ENCODE peak calls at places on chromosome 5, in six cellular contexts. P is MG63, T is WERI-Rb-1, X is psoas muscle, J is fibroblast of lung, E is GM23248. Z is an unnamed sample.

GRCh38 chr5:150598821-150599273 is 41.6 kb upstream of the SYNPO start:
- DNase-seq in X (no peak), P (no peak), E (no peak), T (no peak), J (no peak), Z (no peak)

GRCh38 chr5:126339215-126339805 is 83.9 kb upstream of the GRAMD2B start:
- DNase-seq in X (no peak), T (peak; percentile 43), E (peak; percentile 79), P (peak; percentile 15), J (peak; percentile 83), Z (peak; percentile 30)

GRCh38 chr5:164052536-164053090 is 547.2 kb downstream of the MAT2B start:
- DNase-seq in E (no peak), P (peak; percentile 56), X (no peak), J (peak; percentile 75), T (no peak), Z (peak; percentile 63)

GRCh38 chr5:108417166-108417670 is 35.3 kb upstream of the FBXL17 start:
- DNase-seq in E (no peak), T (no peak), X (no peak), J (no peak), P (no peak), Z (no peak)

GRCh38 chr5:54415147-54415546 is 40.4 kb upstream of the HSPB3 start:
- DNase-seq in X (no peak), J (no peak), P (no peak), E (no peak), T (no peak), Z (no peak)

GRCh38 chr5:137146402-137146889 is 352.7 kb downstream of the SPOCK1 start:
- DNase-seq in P (peak; percentile 94), X (peak; percentile 44), T (no peak), E (peak; percentile 100), J (peak; percentile 93), Z (peak; percentile 70)

GRCh38 chr5:99955006-99955405 is 580.2 kb upstream of the FAM174A start:
- DNase-seq in E (no peak), J (no peak), T (no peak), X (no peak), P (no peak), Z (no peak)

GRCh38 chr5:62779010-62779422 is 200.4 kb downstream of the LRRC70 start:
- DNase-seq in P (no peak), X (no peak), T (peak; percentile 15), J (peak; percentile 73), E (peak; percentile 81), Z (peak; percentile 21)

GRCh38 chr5:95850391-95850894 is 27.9 kb upstream of the GLRX start:
- DNase-seq in T (no peak), X (no peak), J (peak; percentile 73), P (no peak), E (peak; percentile 52), Z (no peak)

GRCh38 chr5:19274578-19274977 is 713.4 kb downstream of the CDH18 start:
- DNase-seq in X (no peak), E (no peak), P (no peak), J (no peak), T (no peak), Z (no peak)

DNA sequence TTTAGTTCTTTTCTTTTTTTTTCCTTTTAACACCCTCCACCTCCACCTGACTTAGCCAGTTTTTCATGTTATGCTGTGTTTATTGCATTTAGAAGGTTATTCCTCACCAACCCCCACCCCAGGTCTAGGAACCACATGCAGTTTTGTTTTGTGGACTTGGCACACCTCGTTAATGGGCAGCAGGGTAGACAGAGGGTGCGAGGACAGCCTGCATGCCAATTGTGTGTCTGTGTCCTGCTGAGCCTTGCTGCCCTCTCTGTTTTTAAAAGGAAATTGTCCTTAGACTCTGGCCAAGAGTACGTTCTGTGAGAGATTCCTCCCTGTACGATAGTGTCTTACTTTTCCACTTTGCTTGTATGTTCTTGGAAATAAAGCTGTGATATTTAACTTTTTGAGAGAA is 13.9 kb downstream of the PIK3R1 start:
- DNase-seq in J (no peak), X (no peak), E (no peak), P (no peak), T (no peak), Z (no peak)
- H3K4me3 ChIP-seq in J (no peak overlapping the region), X (peak overlapping the region; percentile 2), E (no peak overlapping the region), P (no peak overlapping the region), T (no peak overlapping the region), Z (no peak overlapping the region)

GRCh38 chr5:50710838-50711237 is 44.4 kb downstream of the PARP8 start:
- DNase-seq in J (no peak), T (no peak), X (no peak), E (no peak), P (no peak), Z (no peak)
- H3K4me3 ChIP-seq in J (no peak overlapping the region), T (no peak overlapping the region), X (no peak overlapping the region), E (no peak overlapping the region), P (no peak overlapping the region), Z (no peak overlapping the region)

GRCh38 chr5:136079195-136079985 is 50.6 kb downstream of the TGFBI start:
- DNase-seq in T (peak; percentile 31), E (no peak), P (no peak), J (no peak), X (no peak), Z (no peak)

GRCh38 chr5:136080113-136080482 is 51.3 kb downstream of the TGFBI start:
- DNase-seq in E (no peak), X (no peak), T (no peak), P (no peak), J (no peak), Z (no peak)

GRCh38 chr5:136081192-136081591 is 51.5 kb upstream of the SMAD5 start:
- DNase-seq in E (no peak), X (no peak), J (no peak), T (no peak), P (no peak), Z (no peak)

GRCh38 chr5:136082390-136083193 is 50.1 kb upstream of the SMAD5 start:
- DNase-seq in P (peak; percentile 85), E (peak; percentile 89), J (peak; percentile 82), X (peak; percentile 81), T (peak; percentile 83), Z (peak; percentile 59)

GRCh38 chr5:136080483-136081180 is 51.8 kb downstream of the TGFBI start:
- DNase-seq in E (peak; percentile 91), P (peak; percentile 93), T (peak; percentile 78), J (peak; percentile 93), X (peak; percentile 85), Z (peak; percentile 91)
- H3K4me3 ChIP-seq in E (peak overlapping the region; percentile 70), P (peak overlapping the region; percentile 45), T (peak overlapping the region; percentile 46), J (peak overlapping the region; percentile 53), X (peak overlapping the region; percentile 31), Z (peak overlapping the region; percentile 62)

GRCh38 chr5:138240690-138241385 is 27.7 kb upstream of the CDC23 start:
- DNase-seq in T (no peak), J (no peak), E (no peak), P (no peak), X (no peak), Z (no peak)
- H3K4me3 ChIP-seq in T (no peak overlapping the region), J (no peak overlapping the region), E (no peak overlapping the region), P (no peak overlapping the region), X (no peak overlapping the region), Z (no peak overlapping the region)

GRCh38 chr5:88732181-88732633 is 150.8 kb downstream of the MEF2C start:
- DNase-seq in J (no peak), P (peak; percentile 84), E (peak; percentile 85), T (no peak), X (peak; percentile 33), Z (no peak)
- H3K4me3 ChIP-seq in J (no peak overlapping the region), P (no peak overlapping the region), E (peak overlapping the region; percentile 41), T (no peak overlapping the region), X (no peak overlapping the region), Z (no peak overlapping the region)

DNA sequence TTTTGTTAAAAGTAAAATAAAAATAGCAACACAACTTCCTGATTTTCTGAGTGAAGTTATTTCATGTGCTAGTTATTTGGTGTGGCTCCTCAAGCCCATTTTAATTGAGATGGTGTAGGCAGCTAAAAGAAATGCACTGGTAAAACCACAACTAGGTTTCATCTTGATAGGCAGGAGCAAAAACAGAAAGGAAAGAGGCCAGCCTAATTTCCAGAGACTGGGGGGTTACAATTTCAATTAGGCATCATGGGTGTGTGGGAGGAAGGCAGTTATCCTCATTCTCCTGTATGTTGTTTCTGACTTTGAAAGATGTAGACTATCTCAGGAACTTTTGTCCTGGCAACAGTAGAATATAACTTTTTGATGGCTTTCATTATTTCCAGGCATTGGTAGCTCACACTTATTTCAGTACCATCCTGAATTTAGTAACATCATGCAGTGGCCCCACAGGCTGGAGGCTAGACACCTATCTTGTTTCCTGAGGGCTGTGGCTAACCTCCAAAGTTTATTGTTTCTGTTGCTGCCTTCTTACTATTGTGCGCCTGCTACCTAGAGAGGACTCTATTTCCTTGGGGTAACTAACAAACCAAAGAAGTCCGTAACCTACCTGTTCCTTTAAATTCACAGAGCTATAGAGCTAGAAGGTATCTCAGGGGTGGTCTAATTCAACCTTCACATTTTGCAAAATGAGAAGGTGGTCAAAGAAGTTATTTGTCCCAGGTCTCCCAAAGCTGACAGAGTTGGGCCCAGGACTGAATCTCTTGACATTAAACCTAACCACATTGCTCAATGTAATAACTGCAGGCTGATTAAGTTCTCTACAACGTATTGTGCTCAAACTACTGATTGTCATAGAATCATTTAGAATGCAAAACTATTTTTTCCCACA is 42.4 kb downstream of the FYB1 start:
- DNase-seq in X (no peak), E (no peak), J (no peak), P (no peak), T (no peak), Z (no peak)
- H3K4me3 ChIP-seq in X (no peak overlapping the region), E (no peak overlapping the region), J (no peak overlapping the region), P (no peak overlapping the region), T (no peak overlapping the region), Z (no peak overlapping the region)

GRCh38 chr5:123036391-123037103 is at the start of gene PPIC:
- DNase-seq in P (peak; percentile 92), X (peak; percentile 90), E (peak; percentile 88), T (peak; percentile 84), J (peak; percentile 81), Z (no peak)

GRCh38 chr5:123035950-123036390 is 555 bp downstream of the PPIC start:
- DNase-seq in X (peak; percentile 51), E (peak; percentile 75), J (peak; percentile 46), T (peak; percentile 43), P (peak; percentile 77), Z (no peak)

GRCh38 chr5:123035320-123035949 is 1.1 kb downstream of the PPIC start:
- DNase-seq in X (peak; percentile 39), P (peak; percentile 24), J (peak; percentile 36), E (peak; percentile 81), T (peak; percentile 67), Z (no peak)

GRCh38 chr5:123039673-123040072 is 3.1 kb upstream of the PPIC start:
- DNase-seq in E (no peak), T (no peak), X (no peak), P (no peak), J (no peak), Z (no peak)

GRCh38 chr5:123037104-123037418 is 536 bp upstream of the PPIC start:
- DNase-seq in X (no peak), E (no peak), P (no peak), J (no peak), T (no peak), Z (no peak)
- H3K4me3 ChIP-seq in X (peak overlapping the region; percentile 91), E (peak overlapping the region; percentile 91), P (peak overlapping the region; percentile 77), J (peak overlapping the region; percentile 85), T (peak overlapping the region; percentile 80), Z (peak overlapping the region; percentile 83)

GRCh38 chr5:56522972-56523371 is 289.8 kb upstream of the ANKRD55 start:
- DNase-seq in T (no peak), P (peak; percentile 33), E (peak; percentile 55), J (peak; percentile 62), X (peak; percentile 56), Z (no peak)
- H3K4me3 ChIP-seq in T (no peak overlapping the region), P (no peak overlapping the region), E (no peak overlapping the region), J (no peak overlapping the region), X (no peak overlapping the region), Z (no peak overlapping the region)